ENCODE peak calls at places on chromosomes 4 and X, in five cellular contexts. R is colonic mucosa, H is iPS DF 6.9, A is IMR-90, Z is GM23248. M is an unnamed sample.

GRCh38 chrX:103356023-103356798 is at the start of gene TCEAL9:
- DNase-seq in A (peak), H (no peak), Z (peak), R (peak), M (peak)

GRCh38 chr4:6308890-6309643 is 39.4 kb downstream of the WFS1 start:
- DNase-seq in A (no peak), R (no peak), H (no peak), Z (peak), M (no peak)

GRCh38 chrX:104195489-104196084 is 29.3 kb downstream of the FAM199X start:
- DNase-seq in H (no peak), R (peak), A (peak), Z (peak), M (no peak)

GRCh38 chr4:48370260-48371134 is 29.2 kb downstream of the SLAIN2 start:
- DNase-seq in H (no peak), Z (no peak), A (no peak), R (no peak), M (no peak)

GRCh38 chr4:81412941-81413488 is 58.7 kb downstream of the RASGEF1B start:
- DNase-seq in R (no peak), A (no peak), H (no peak), Z (no peak), M (no peak)

GRCh38 chr4:186104114-186104894 is at the start of gene FAM149A:
- DNase-seq in A (no peak), H (no peak), Z (peak), R (peak), M (no peak)

GRCh38 chrX:14630724-14631123 is 101.4 kb downstream of the GLRA2 start:
- DNase-seq in A (no peak), R (no peak), H (no peak), Z (peak), M (no peak)

GRCh38 chr4:79632114-79632513 is 224.1 kb upstream of the GK2 start:
- DNase-seq in A (no peak), Z (no peak), H (no peak), R (no peak), M (no peak)

GRCh38 chr4:58665649-58666048 is 1555.5 kb upstream of the IGFBP7 start:
- DNase-seq in R (no peak), Z (no peak), H (no peak), A (no peak), M (no peak)

GRCh38 chr4:64417974-64418373 is 8.7 kb upstream of the TECRL start:
- DNase-seq in H (no peak), Z (peak), R (no peak), A (no peak), M (no peak)

GRCh38 chr4:113256946-113257345 is 207.5 kb downstream of the ANK2 start:
- DNase-seq in A (peak), Z (peak), R (no peak), H (no peak), M (no peak)

GRCh38 chrX:111560801-111561200 is 49.4 kb downstream of the SERTM2 start:
- DNase-seq in H (no peak), Z (no peak), R (no peak), A (no peak), M (no peak)

GRCh38 chr4:184453402-184454160 is 20.8 kb downstream of the IRF2 start:
- DNase-seq in R (peak), Z (peak), H (no peak), A (peak), M (no peak)

GRCh38 chrX:37701588-37701987 is 16.0 kb downstream of the XK start:
- DNase-seq in R (no peak), Z (no peak), H (no peak), A (no peak), M (no peak)

GRCh38 chr4:14404730-14405129 is 597.6 kb upstream of the CPEB2 start:
- DNase-seq in R (no peak), Z (no peak), H (no peak), A (no peak), M (no peak)

DNA sequence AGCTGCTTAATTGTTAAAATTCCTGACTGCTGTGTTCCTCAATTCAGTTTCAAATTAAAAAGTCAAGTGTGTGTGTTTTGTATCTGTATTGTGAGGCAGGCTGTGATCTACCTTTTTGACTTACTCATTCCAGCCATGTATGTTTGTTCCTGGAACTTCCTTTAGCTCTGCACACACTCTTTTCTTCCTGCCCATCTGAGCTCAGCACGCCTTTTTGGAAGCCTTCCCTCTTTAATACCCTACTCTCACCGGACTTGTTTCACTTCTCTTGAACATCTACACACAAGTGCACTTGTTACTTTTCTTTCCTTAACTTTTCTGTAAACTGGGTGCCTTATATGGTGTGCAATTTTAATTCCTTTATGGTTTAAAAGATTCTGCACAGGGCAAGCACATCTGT is 66.3 kb upstream of the LIMCH1 start:
- DNase-seq in Z (no peak), R (no peak), A (no peak), H (no peak), M (no peak)
- H3K4me3 ChIP-seq in Z (no peak), R (no peak), A (no peak), H (no peak), M (no peak)

GRCh38 chrX:56726609-56727008 is 2.4 kb upstream of the NBDY start:
- DNase-seq in A (peak), R (no peak), H (no peak), Z (peak), M (no peak)

GRCh38 chrX:56729152-56729557 is at the start of gene NBDY:
- DNase-seq in A (peak), H (no peak), Z (peak), R (peak), M (peak)

GRCh38 chrX:56728321-56728720 is 722 bp upstream of the NBDY start:
- DNase-seq in H (no peak), R (no peak), Z (peak), A (no peak), M (no peak)

GRCh38 chrX:56727531-56727930 is 1.5 kb upstream of the NBDY start:
- DNase-seq in A (no peak), H (no peak), R (no peak), Z (no peak), M (no peak)

GRCh38 chrX:56728752-56729151 is 291 bp upstream of the NBDY start:
- DNase-seq in Z (peak), A (peak), H (no peak), R (peak), M (no peak)
- H3K4me3 ChIP-seq in Z (peak), A (peak), H (peak), R (peak), M (peak)

DNA sequence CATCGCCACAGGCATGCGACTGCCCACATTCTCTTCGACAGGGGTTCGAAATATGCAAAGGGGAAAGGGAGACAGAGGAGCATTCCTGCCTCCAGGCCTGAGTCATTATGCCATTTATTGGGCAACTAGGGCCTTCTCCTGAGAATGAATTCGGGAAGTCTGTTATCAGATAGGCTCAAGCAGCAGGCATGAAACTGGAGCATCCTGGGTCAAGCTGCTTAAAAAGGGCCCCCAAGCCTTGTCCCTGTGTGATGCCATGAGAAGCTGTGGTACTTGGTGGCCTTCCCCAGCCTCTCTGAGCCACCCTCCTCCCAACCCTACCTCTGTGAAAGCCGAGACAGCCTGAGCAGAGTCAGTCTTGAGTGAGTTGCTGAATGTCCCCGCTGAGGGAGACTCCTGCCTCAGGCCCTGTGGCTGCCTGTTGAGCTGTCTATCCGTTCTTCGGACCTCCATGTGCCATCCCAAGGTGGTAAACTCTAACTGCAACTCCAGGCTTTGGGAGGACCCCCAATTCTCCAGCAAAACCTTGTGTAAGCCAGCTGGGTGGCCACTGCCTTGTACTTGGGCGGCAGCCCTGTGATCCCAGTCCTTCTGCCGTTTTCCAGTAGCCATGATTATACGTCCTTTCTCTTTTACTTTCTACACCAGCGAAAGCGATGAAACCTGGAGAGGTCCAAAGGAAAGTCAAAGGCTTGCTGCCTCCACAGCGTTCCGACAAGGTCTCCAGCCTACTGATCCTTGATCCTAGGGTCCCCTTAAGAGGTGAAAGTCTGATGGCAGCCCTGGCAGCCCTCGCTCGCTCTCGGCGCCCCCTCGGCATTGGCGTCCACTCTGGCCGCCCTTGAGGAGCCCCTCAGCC is 37.7 kb downstream of the NBDY start:
- DNase-seq in R (peak), H (no peak), Z (peak), A (peak), M (no peak)
- H3K4me3 ChIP-seq in R (peak), H (no peak), Z (no peak), A (peak), M (no peak)

DNA sequence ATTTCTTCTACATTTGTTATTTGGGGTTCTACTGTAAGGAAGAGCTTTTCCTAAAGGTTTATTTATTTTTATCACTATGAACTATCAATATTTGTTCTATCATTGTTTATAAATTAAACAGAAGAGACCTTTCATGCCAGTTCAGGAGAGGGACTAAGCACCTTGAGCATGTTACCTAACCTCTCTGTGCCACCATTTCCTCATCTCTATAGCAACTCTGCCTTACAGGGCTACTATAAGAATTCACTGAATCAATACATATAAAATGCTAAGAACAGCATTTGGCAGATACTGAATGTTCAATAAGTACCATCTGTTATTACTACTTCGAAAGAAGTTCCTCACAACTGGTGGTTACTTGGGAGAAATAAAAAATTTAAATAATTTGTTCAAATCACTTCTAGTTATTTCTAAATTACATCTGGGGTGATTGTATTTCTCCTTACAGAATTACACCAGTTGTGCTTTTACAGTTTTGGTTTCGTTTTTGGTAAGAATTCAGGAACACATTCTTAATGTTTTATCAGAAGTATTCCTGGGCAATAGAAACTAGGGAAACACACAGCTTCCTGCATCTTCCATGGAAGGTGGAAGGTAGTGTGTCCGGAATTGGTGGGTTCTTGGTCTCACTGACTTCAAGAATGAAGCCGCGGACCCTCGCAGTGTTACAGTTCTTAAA is 32.9 kb downstream of the EREG start:
- DNase-seq in H (no peak), A (peak), R (no peak), Z (peak), M (no peak)
- H3K4me3 ChIP-seq in H (no peak), A (no peak), R (peak), Z (peak), M (peak)

GRCh38 chrX:122184791-122185190 is 999.3 kb upstream of the GRIA3 start:
- DNase-seq in R (no peak), A (no peak), H (no peak), Z (no peak), M (no peak)

GRCh38 chrX:122188751-122189150 is 995.3 kb upstream of the GRIA3 start:
- DNase-seq in A (no peak), Z (peak), H (no peak), R (no peak), M (no peak)

DNA sequence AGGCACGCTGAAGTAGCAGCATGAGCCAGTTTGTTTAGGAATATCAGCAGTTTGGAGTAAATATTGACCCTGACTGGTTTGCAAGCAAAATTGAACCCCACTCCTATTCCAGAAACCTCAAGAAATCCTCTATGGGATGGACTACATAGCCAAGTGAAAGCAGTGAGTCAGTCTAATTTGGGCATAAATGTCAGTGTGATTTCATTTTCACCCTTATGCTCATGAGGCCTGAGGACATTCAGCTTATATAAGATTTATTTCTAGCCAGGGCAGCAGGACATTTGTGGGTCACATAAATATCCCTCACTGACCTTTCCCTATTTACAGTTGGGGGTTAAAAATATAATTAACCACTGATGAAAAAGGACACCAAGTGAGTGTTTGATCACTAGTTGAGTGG is 997.0 kb upstream of the GRIA3 start:
- DNase-seq in R (no peak), Z (no peak), A (no peak), H (no peak), M (no peak)
- H3K4me3 ChIP-seq in R (no peak), Z (no peak), A (no peak), H (no peak), M (no peak)

GRCh38 chrX:123121241-123121640 is 62.8 kb upstream of the GRIA3 start:
- DNase-seq in H (no peak), Z (peak), A (no peak), R (no peak), M (no peak)
- H3K4me3 ChIP-seq in H (no peak), Z (no peak), A (no peak), R (no peak), M (no peak)

M was measured in tibial artery.